ENCODE peak calls at places on chromosomes 5 and 9, in eight cellular contexts. X is A549; V is right atrium auricular region; H is SJSA1; O is effector memory CD4-positive, alpha-beta T cell; B is mammary epithelial cell; D is pancreas; A is CD4-positive, alpha-beta memory T cell. J is an unnamed sample.

GRCh38 chr9:106883030-106883429 is 20.1 kb downstream of the ZNF462 start:
- DNase-seq in O (no peak), H (no peak), B (no peak), D (no peak), V (no peak), X (no peak), A (no peak), J (no peak)

GRCh38 chr9:108568093-108568492 is 287.7 kb downstream of the ACTL7B start:
- DNase-seq in A (no peak), B (no peak), V (no peak), D (no peak), X (no peak), O (no peak), H (no peak), J (no peak)

GRCh38 chr9:134375011-134375390 is 48.7 kb downstream of the RXRA start:
- DNase-seq in V (peak; percentile 82), O (no peak), D (peak; percentile 87), B (no peak), H (no peak), X (no peak), A (no peak), J (peak; percentile 50)

GRCh38 chr5:148829248-148829594 is 2.8 kb downstream of the ADRB2 start:
- DNase-seq in A (no peak), V (no peak), D (no peak), O (no peak), B (no peak), H (no peak), X (no peak), J (no peak)

GRCh38 chr5:50300878-50301277 is 140.2 kb downstream of the EMB start:
- DNase-seq in A (no peak), H (no peak), X (peak; percentile 10), V (no peak), D (no peak), O (no peak), B (peak; percentile 84), J (no peak)

GRCh38 chr9:70480405-70480980 is 66.0 kb upstream of the KLF9 start:
- DNase-seq in X (no peak), O (no peak), D (peak; percentile 79), B (peak; percentile 49), H (no peak), A (no peak), V (peak; percentile 99), J (peak; percentile 69)

GRCh38 chr9:79592736-79593493 is 21.1 kb downstream of the TLE4 start:
- DNase-seq in H (no peak), O (no peak), B (peak; percentile 51), A (peak; percentile 53), V (no peak), X (no peak), D (no peak), J (no peak)

GRCh38 chr9:89600831-89601230 is 4.0 kb upstream of the GADD45G start:
- DNase-seq in X (no peak), V (no peak), B (no peak), H (peak; percentile 27), D (no peak), A (no peak), O (no peak), J (no peak)

GRCh38 chr9:15722888-15723287 is 170.0 kb downstream of the CCDC171 start:
- DNase-seq in A (no peak), D (no peak), B (no peak), H (no peak), V (no peak), O (no peak), X (no peak), J (no peak)

GRCh38 chr9:136014928-136015633 is 53.9 kb upstream of the UBAC1 start:
- DNase-seq in V (no peak), B (no peak), O (no peak), D (no peak), H (no peak), A (no peak), X (no peak), J (no peak)

GRCh38 chr5:109655841-109656240 is 33.9 kb upstream of the MAN2A1 start:
- DNase-seq in O (no peak), V (no peak), B (peak; percentile 43), A (no peak), X (no peak), H (no peak), D (no peak), J (no peak)

GRCh38 chr5:75567710-75568109 is 43.5 kb upstream of the ANKDD1B start:
- DNase-seq in H (no peak), D (no peak), A (no peak), X (peak; percentile 53), B (peak; percentile 25), O (no peak), V (no peak), J (no peak)

GRCh38 chr9:16873131-16873787 is 2.8 kb upstream of the BNC2 start:
- DNase-seq in A (no peak), H (no peak), V (no peak), X (peak; percentile 20), B (no peak), O (no peak), D (no peak), J (no peak)

GRCh38 chr5:30894811-30895210 is 298.7 kb upstream of the CDH6 start:
- DNase-seq in D (no peak), O (no peak), A (no peak), H (no peak), B (no peak), V (no peak), X (no peak), J (no peak)

GRCh38 chr9:87285183-87285582 is 212.5 kb upstream of the DAPK1 start:
- DNase-seq in H (no peak), A (no peak), X (no peak), D (peak; percentile 16), V (no peak), B (no peak), O (no peak), J (no peak)

GRCh38 chr9:72527801-72528195 is 6.4 kb downstream of the TMC1 start:
- DNase-seq in A (no peak), O (no peak), B (no peak), H (no peak), D (no peak), X (no peak), V (no peak), J (no peak)

GRCh38 chr9:19200234-19200633 is 30.3 kb upstream of the DENND4C start:
- DNase-seq in H (no peak), O (no peak), D (no peak), B (no peak), V (no peak), X (no peak), A (no peak), J (no peak)

GRCh38 chr9:89597711-89598707 is 6.8 kb upstream of the GADD45G start:
- DNase-seq in X (peak; percentile 66), H (no peak), D (peak; percentile 78), A (peak; percentile 54), V (no peak), B (peak; percentile 55), O (peak; percentile 41), J (no peak)

GRCh38 chr9:96192710-96193109 is 109.3 kb downstream of the HSD17B3 start:
- DNase-seq in A (no peak), H (no peak), V (no peak), B (no peak), X (no peak), O (no peak), D (no peak), J (no peak)

GRCh38 chr9:20395671-20396070 is 226.6 kb downstream of the MLLT3 start:
- DNase-seq in D (no peak), B (no peak), O (no peak), A (no peak), H (no peak), X (no peak), V (no peak), J (no peak)

GRCh38 chr9:73011346-73011745 is 58.5 kb upstream of the ALDH1A1 start:
- DNase-seq in O (no peak), H (no peak), X (no peak), D (no peak), A (no peak), V (no peak), B (no peak), J (no peak)

GRCh38 chr5:117999939-118000549 is 988.3 kb downstream of the DTWD2 start:
- DNase-seq in V (no peak), A (no peak), X (no peak), B (no peak), O (no peak), D (no peak), H (no peak), J (no peak)

GRCh38 chr5:128158342-128158741 is 74.8 kb downstream of the SLC12A2 start:
- DNase-seq in A (no peak), D (no peak), X (no peak), O (no peak), H (no peak), V (no peak), B (no peak), J (no peak)

GRCh38 chr9:27453860-27454553 is 70.1 kb upstream of the IFNK start:
- DNase-seq in D (no peak), A (no peak), H (no peak), O (no peak), V (no peak), X (no peak), B (no peak), J (no peak)
- H3K27ac ChIP-seq in D (no peak overlapping the region), A (no peak overlapping the region), H (no peak overlapping the region), O (no peak overlapping the region), V (no peak overlapping the region), X (no peak overlapping the region), B (peak overlapping the region; percentile 57), J (no peak overlapping the region)

DNA sequence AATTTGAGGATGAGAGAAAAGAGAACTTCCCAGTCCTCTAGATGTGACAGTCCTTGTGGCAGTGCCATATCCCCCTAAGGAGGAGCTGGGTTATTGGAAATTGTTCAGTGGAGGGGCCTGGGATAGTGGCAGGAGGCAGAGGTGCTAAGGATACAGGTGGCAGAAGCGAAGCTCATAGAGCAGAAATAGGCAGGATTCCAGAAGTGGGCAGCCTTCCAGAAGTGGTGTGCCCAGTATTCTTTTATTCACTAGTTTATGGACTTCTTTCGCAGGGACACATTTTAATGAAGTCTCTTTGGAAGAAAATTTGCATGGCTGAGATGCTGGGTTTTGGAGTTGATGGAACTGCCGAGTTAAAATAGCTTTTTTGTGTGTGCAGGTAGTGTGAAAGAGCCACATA is 6.8 kb downstream of the PIK3R1 start:
- DNase-seq in H (no peak), D (no peak), O (no peak), B (no peak), V (no peak), A (no peak), X (no peak), J (no peak)
- H3K4me1 ChIP-seq in H (no peaks in the 10 kb centered on the region), D (peaks cover 31% of the 10 kb centered on the region), O (peaks cover 24% of the 10 kb centered on the region), B (peaks cover 57% of the 10 kb centered on the region), V (no peaks in the 10 kb centered on the region), A (peaks cover 97% of the 10 kb centered on the region), X (peaks cover 24% of the 10 kb centered on the region), J (peaks cover 73% of the 10 kb centered on the region)

GRCh38 chr5:90297045-90297764 is 112.4 kb downstream of the CETN3 start:
- DNase-seq in O (no peak), V (no peak), H (no peak), B (no peak), X (no peak), A (no peak), D (no peak), J (no peak)
- H3K4me3 ChIP-seq in O (no peak overlapping the region), V (no peak overlapping the region), H (no peak overlapping the region), B (no peak overlapping the region), X (no peak overlapping the region), A (no peak overlapping the region), D (no peak overlapping the region), J (no peak overlapping the region)

GRCh38 chr9:74861773-74862172 is 25.9 kb downstream of the TRPM6 start:
- DNase-seq in O (no peak), V (no peak), A (no peak), H (no peak), D (no peak), X (no peak), B (no peak), J (no peak)
- H3K27ac ChIP-seq in O (no peak overlapping the region), V (no peak overlapping the region), A (no peak overlapping the region), H (no peak overlapping the region), D (no peak overlapping the region), X (no peak overlapping the region), B (no peak overlapping the region), J (no peak overlapping the region)

J was measured in thoracic aorta.